ENCODE peak calls at places on chromosomes 7 and 10, in four cellular contexts. D is Ammon's horn, U is smooth muscle cell of the brain vasculature, J is brain microvascular endothelial cell. M is an unnamed sample.
A peak's percentile ranks its signal among the peaks of the same experiment; 100 is the strongest.

GRCh38 chr7:28068811-28069216 is 111.8 kb downstream of the JAZF1 start:
- DNase-seq in D (no peak), U (no peak), J (peak; percentile 56), M (peak; percentile 9)

GRCh38 chr7:116541951-116542350 is 17.1 kb downstream of the CAV1 start:
- DNase-seq in D (no peak), U (no peak), J (no peak), M (no peak)

GRCh38 chr7:155662343-155663043 is 18.0 kb downstream of the RBM33 start:
- DNase-seq in D (no peak), U (no peak), J (no peak), M (no peak)

GRCh38 chr10:133259603-133259992 is 17.1 kb downstream of the ADAM8 start:
- DNase-seq in D (no peak), U (no peak), J (no peak), M (no peak)

GRCh38 chr7:73565675-73566342 is 8.3 kb upstream of the BCL7B start:
- DNase-seq in D (no peak), U (no peak), J (no peak), M (no peak)

GRCh38 chr10:48594799-48595198 is 10.1 kb downstream of the ARHGAP22 start:
- DNase-seq in D (no peak), U (peak; percentile 32), J (no peak), M (no peak)

GRCh38 chr10:16986406-16987128 is 143.0 kb downstream of the CUBN start:
- DNase-seq in D (peak; percentile 62), U (no peak), J (peak; percentile 68), M (peak; percentile 95)

GRCh38 chr10:70331486-70332268 is 47.9 kb upstream of the NPFFR1 start:
- DNase-seq in D (peak; percentile 71), U (peak; percentile 85), J (peak; percentile 90), M (peak; percentile 98)

GRCh38 chr10:64430690-64431323 is 909.6 kb downstream of the REEP3 start:
- DNase-seq in D (peak; percentile 75), U (no peak), J (peak; percentile 14), M (peak; percentile 12)

GRCh38 chr10:777913-778479 is 88.5 kb upstream of the DIP2C start:
- DNase-seq in D (no peak), U (no peak), J (no peak), M (no peak)

GRCh38 chr10:22648547-22648961 is 65.8 kb downstream of the PIP4K2A start:
- DNase-seq in D (no peak), U (no peak), J (no peak), M (peak; percentile 96)

GRCh38 chr10:7354330-7355047 is 56.3 kb downstream of the SFMBT2 start:
- DNase-seq in D (no peak), U (no peak), J (peak; percentile 37), M (peak; percentile 60)

GRCh38 chr7:26156454-26157365 is 4.7 kb downstream of the NFE2L3 start:
- DNase-seq in D (no peak), U (peak; percentile 57), J (peak; percentile 95), M (peak; percentile 95)

GRCh38 chr10:32237644-32238345 is 109.2 kb downstream of the EPC1 start:
- DNase-seq in D (no peak), U (no peak), J (peak; percentile 30), M (no peak)

GRCh38 chr10:84138478-84139125 is 707 bp upstream of the GHITM start:
- DNase-seq in D (no peak), U (no peak), J (no peak), M (no peak)

GRCh38 chr7:114182837-114183236 is 231.8 kb upstream of the FOXP2 start:
- DNase-seq in D (no peak), U (peak; percentile 9), J (peak; percentile 21), M (no peak)

GRCh38 chr7:157513162-157513621 is 176.4 kb downstream of the DNAJB6 start:
- DNase-seq in D (no peak), U (no peak), J (no peak), M (no peak)

GRCh38 chr7:33757563-33758165 is 147.7 kb upstream of the BMPER start:
- DNase-seq in D (peak; percentile 46), U (peak; percentile 23), J (peak; percentile 59), M (peak; percentile 55)

GRCh38 chr7:101550641-101551531 is 78.2 kb downstream of the MYL10 start:
- DNase-seq in D (no peak), U (no peak), J (no peak), M (no peak)

GRCh38 chr10:133109736-133110532 is 22.2 kb downstream of the ADGRA1 start:
- DNase-seq in D (no peak), U (no peak), J (no peak), M (peak; percentile 29)

GRCh38 chr7:24982917-24983316 is 2.9 kb upstream of the OSBPL3 start:
- DNase-seq in D (no peak), U (no peak), J (no peak), M (no peak)

GRCh38 chr10:100519321-100520051 is at the start of gene SEC31B:
- DNase-seq in D (peak; percentile 73), U (no peak), J (no peak), M (no peak)

GRCh38 chr10:115829501-115830215 is 443.3 kb downstream of the GFRA1 start:
- DNase-seq in D (no peak), U (no peak), J (no peak), M (peak; percentile 74)

GRCh38 chr10:22693371-22693784 is 21.0 kb downstream of the PIP4K2A start:
- DNase-seq in D (no peak), U (no peak), J (peak; percentile 77), M (peak; percentile 29)

GRCh38 chr10:33653584-33654367 is 319.3 kb upstream of the NRP1 start:
- DNase-seq in D (no peak), U (no peak), J (peak; percentile 21), M (peak; percentile 26)

GRCh38 chr10:116398224-116398623 is 29.4 kb upstream of the PNLIPRP3 start:
- DNase-seq in D (no peak), U (no peak), J (no peak), M (no peak)

GRCh38 chr10:12803781-12804180 is 197.7 kb downstream of the CCDC3 start:
- DNase-seq in D (no peak), U (no peak), J (no peak), M (no peak)

GRCh38 chr7:73602721-73603651 is 21.3 kb downstream of the MLXIPL start:
- DNase-seq in D (peak; percentile 58), U (no peak), J (no peak), M (peak; percentile 54)

GRCh38 chr7:150379590-150380379 is 655 bp downstream of the ZNF775 start:
- DNase-seq in D (no peak), U (no peak), J (no peak), M (no peak)

GRCh38 chr10:120511165-120511564 is 54.1 kb downstream of the PLPP4 start:
- DNase-seq in D (no peak), U (no peak), J (no peak), M (peak; percentile 40)

GRCh38 chr7:825386-825785 is 6.9 kb upstream of the SUN1 start:
- DNase-seq in D (no peak), U (no peak), J (no peak), M (no peak)

GRCh38 chr10:127463548-127463947 is 85.6 kb upstream of the NPS start:
- DNase-seq in D (no peak), U (no peak), J (no peak), M (no peak)

GRCh38 chr10:31467791-31468535 is 148.9 kb downstream of the ZEB1 start:
- DNase-seq in D (no peak), U (no peak), J (no peak), M (no peak)

GRCh38 chr7:157668221-157668883 is 331.5 kb downstream of the DNAJB6 start:
- DNase-seq in D (no peak), U (no peak), J (no peak), M (no peak)

M was measured in RCC 7860.